ENCODE peak calls at places on chromosomes 3 and 15, in four cellular contexts. I is transverse colon, R is Peyer's patch, N is coronary artery. K is an unnamed sample.

GRCh38 chr3:85337895-85338294 is 379.1 kb downstream of the CADM2 start:
- DNase-seq in I (no peak), N (no peak), R (no peak), K (no peak)

GRCh38 chr3:133857767-133858166 is 37.9 kb downstream of the RAB6B start:
- DNase-seq in I (no peak), N (no peak), R (peak), K (no peak)

GRCh38 chr3:14467723-14468620 is 65.6 kb downstream of the SLC6A6 start:
- DNase-seq in N (no peak), I (peak), R (peak), K (peak)

GRCh38 chr3:148002705-148003205 is 593.6 kb downstream of the ZIC1 start:
- DNase-seq in R (no peak), N (no peak), I (no peak), K (no peak)

GRCh38 chr3:89576417-89576816 is 469.0 kb downstream of the EPHA3 start:
- DNase-seq in R (no peak), I (no peak), N (no peak), K (no peak)

GRCh38 chr3:47515864-47516319 is 2.4 kb upstream of the ELP6 start:
- DNase-seq in N (no peak), I (no peak), R (no peak), K (no peak)

GRCh38 chr3:53804697-53805462 is 41.3 kb downstream of the CHDH start:
- DNase-seq in R (peak), I (no peak), N (no peak), K (no peak)

GRCh38 chr3:123383101-123384053 is 65.5 kb downstream of the ADCY5 start:
- DNase-seq in R (no peak), N (peak), I (no peak), K (no peak)

GRCh38 chr15:69657626-69658025 is 205.0 kb downstream of the RPLP1 start:
- DNase-seq in N (peak), I (no peak), R (no peak), K (no peak)

GRCh38 chr15:99424978-99425665 is 140.7 kb upstream of the MEF2A start:
- DNase-seq in R (peak), N (peak), I (no peak), K (no peak)

GRCh38 chr3:165568907-165569462 is 268.2 kb downstream of the BCHE start:
- DNase-seq in I (no peak), R (no peak), N (no peak), K (no peak)

GRCh38 chr3:167936010-167936409 is 159.7 kb downstream of the GOLIM4 start:
- DNase-seq in I (no peak), R (no peak), N (no peak), K (no peak)

GRCh38 chr3:71863563-71864190 is 78.7 kb upstream of the PROK2 start:
- DNase-seq in I (no peak), N (no peak), R (no peak), K (no peak)

GRCh38 chr3:134260984-134261383 is 10.3 kb upstream of the RYK start:
- DNase-seq in I (no peak), N (no peak), R (no peak), K (no peak)

GRCh38 chr3:11544413-11545181 is 99.1 kb downstream of the VGLL4 start:
- DNase-seq in N (no peak), I (no peak), R (no peak), K (no peak)

GRCh38 chr3:132034486-132035464 is at the start of gene CPNE4:
- DNase-seq in N (no peak), R (peak), I (peak), K (no peak)

GRCh38 chr3:174439621-174440349 is 419.3 kb upstream of the NAALADL2 start:
- DNase-seq in R (no peak), N (no peak), I (peak), K (no peak)

GRCh38 chr3:48039487-48040190 is 23.4 kb upstream of the MAP4 start:
- DNase-seq in I (no peak), R (no peak), N (no peak), K (no peak)

GRCh38 chr3:101945980-101946379 is 96.7 kb downstream of the NFKBIZ start:
- DNase-seq in N (no peak), R (no peak), I (no peak), K (no peak)

DNA sequence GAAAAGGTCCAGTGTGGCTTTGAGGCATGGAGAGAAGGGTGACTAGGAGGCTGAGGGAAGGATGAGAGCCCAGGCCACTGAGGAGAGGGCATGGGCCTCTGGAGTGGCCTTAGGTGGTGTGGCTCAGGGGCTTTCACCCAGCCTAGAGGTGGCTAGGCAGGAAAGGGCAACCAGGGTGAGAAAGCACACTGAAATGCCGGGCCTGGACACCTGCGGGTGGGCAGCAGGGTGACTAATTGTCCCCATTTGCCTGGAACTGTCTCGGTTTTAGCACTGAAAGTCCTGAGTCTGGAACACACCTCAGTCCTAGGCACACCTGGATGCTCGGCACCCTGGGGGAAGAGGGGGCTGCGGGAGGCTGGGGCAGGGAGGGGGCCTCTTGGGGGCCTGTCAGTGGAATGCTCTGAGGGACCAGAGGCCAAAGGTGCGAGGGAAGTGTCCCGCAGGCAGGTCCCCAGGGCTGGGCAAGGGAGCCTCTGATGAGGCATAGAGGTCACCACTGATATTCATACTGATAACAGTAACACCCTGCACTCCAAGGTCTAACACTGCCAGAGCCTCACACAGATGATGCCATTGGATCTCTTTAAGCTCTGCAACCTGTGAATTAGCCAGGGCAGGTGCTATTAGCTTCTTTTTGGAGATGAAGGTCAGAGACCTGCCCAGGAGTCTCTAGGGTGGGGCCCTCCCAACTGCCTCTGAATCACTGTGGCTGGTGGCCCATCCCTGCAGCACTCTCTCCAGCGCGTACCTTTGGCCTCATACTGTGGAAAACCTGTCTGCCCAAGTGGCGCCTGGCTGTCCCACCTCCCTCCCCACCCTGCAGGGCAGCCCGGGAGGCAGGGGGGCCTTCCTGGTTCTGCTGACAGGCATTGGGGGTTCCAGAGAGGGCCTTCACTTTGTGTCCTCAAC is 3.0 kb upstream of the PHGR1 start:
- DNase-seq in R (peak), N (no peak), I (peak), K (no peak)
- H3K27ac ChIP-seq in R (peak), N (no peak), I (peak), K (no peak)

DNA sequence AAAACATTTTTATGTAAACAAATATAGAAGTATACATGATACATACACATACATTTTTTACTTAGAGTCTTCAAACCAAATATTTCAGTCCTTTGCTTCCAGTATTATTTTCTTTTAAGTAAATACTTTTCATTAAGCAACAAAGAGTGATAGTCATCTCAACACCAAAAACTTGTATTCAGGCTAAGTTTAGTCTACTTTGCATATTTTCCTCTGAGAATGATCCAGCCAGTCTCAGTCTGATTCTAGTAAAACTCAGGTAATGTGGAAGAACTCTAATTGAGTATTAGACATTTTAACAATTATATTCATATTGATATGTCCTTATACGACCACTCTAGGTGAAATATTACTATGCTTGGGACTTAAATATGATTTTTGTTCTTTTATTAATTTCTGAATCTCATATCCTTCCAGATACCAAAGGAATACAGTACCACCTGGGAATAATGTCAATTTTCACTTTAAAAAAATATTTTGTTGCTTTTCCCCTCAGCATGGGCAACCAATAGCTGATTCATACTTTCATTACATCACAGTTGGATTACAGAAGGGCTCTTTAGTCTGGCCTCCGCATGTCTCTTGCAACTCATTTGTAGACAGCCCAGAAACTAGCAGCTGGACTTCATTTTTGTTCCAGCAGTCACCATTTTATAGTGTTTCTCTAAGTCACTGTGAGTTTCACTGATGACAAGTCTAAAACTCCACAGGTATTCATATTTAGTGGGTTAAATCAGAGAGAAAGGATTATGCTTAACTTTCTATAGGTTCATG is 390.4 kb downstream of the ZBTB20 start:
- DNase-seq in I (no peak), R (no peak), N (no peak), K (no peak)
- H3K27ac ChIP-seq in I (peak), R (no peak), N (peak), K (no peak)

GRCh38 chr3:126466886-126467610 is 8.6 kb downstream of the ZXDC start:
- DNase-seq in R (peak), I (no peak), N (peak), K (no peak)
- H3K27ac ChIP-seq in R (no peak), I (no peak), N (no peak), K (no peak)

DNA sequence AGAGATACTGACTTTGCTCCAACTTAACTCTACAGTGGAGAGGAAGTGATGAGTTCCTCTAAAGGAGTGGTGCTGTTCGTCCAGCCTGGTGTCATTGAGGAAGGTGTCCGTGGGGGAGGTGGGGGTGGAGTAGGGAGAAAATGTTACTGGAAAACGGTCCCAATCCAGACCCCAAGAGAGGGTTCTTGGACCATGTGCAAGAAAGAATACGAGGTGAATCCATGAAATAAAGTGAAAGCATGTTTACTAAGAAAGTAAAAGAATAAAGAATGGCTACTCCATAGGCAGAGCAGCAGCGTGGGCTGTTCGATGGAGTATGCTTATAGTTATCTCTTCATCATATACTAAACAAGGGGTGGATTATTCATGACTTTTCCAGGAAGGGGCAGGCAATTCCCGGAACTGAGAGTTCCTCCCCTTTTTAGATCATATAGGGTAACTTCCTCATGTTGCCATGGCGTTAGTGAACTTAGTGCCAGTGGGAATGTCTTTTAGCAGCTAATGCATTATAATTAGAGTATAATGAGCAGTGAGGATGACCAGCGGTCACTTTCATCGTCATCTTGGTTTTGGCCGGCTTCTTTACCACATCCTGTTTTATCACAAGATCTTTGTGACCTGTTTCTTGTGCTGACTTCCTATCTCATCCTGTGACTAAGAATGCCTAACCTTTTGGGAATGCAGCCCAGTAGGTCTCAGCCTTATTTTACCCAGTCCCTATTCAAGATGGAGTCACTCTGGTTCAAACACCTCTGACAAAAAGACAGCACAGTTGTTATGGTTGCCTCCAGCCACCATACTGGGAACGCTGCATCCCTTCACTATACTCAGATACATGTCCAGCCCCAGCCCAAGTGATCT is 38.6 kb downstream of the CLEC3B start:
- DNase-seq in R (no peak), I (no peak), N (no peak), K (no peak)
- H3K27ac ChIP-seq in R (peak), I (peak), N (peak), K (peak)

GRCh38 chr15:51842265-51842664 is 12.8 kb downstream of the TMOD3 start:
- DNase-seq in I (no peak), N (no peak), R (no peak), K (no peak)
- H3K27ac ChIP-seq in I (peak), N (peak), R (no peak), K (peak)

GRCh38 chr3:27357665-27358258 is 11.4 kb downstream of the NEK10 start:
- DNase-seq in I (peak), N (no peak), R (peak), K (peak)
- H3K27ac ChIP-seq in I (peak), N (no peak), R (no peak), K (no peak)

GRCh38 chr15:95328559-95328958 is 1001.9 kb upstream of the NR2F2 start:
- DNase-seq in N (no peak), I (no peak), R (no peak), K (no peak)
- H3K27ac ChIP-seq in N (peak), I (no peak), R (peak), K (no peak)